ENCODE peak calls at places on chromosomes 16 and 17, in six cellular contexts. One of them, this sample, is unnamed.

GRCh38 chr17:82315703-82316358 is 1.6 kb downstream of the CD7 start:
- DNase-seq in OCI-M1: no peak
- DNase-seq in stomach: no peak
- DNase-seq in WERI-Rb-1: no peak
- DNase-seq in EL: no peak
- DNase-seq in stimulated activated CD4-positive, alpha-beta T cell treated with anti-CD3 and anti-CD28 coated beads, Interleukin-1b, Interleukin-23, amount 100 ng/mL, for 48 hours: no peak
- DNase-seq in this sample: no peak

GRCh38 chr17:75588546-75589016 is 981 bp downstream of the MYO15B start:
- DNase-seq in stimulated activated CD4-positive, alpha-beta T cell treated with anti-CD3 and anti-CD28 coated beads, Interleukin-1b, Interleukin-23, amount 100 ng/mL, for 48 hours: no peak
- DNase-seq in stomach: peak; percentile 75
- DNase-seq in EL: no peak
- DNase-seq in OCI-M1: no peak
- DNase-seq in WERI-Rb-1: no peak
- DNase-seq in this sample: peak; percentile 38

GRCh38 chr17:44496815-44497214 is 6.4 kb downstream of the GPATCH8 start:
- DNase-seq in OCI-M1: no peak
- DNase-seq in EL: no peak
- DNase-seq in WERI-Rb-1: no peak
- DNase-seq in stimulated activated CD4-positive, alpha-beta T cell treated with anti-CD3 and anti-CD28 coated beads, Interleukin-1b, Interleukin-23, amount 100 ng/mL, for 48 hours: no peak
- DNase-seq in stomach: no peak
- DNase-seq in this sample: no peak

GRCh38 chr17:83149326-83149725 is 69.9 kb downstream of the METRNL start:
- DNase-seq in stimulated activated CD4-positive, alpha-beta T cell treated with anti-CD3 and anti-CD28 coated beads, Interleukin-1b, Interleukin-23, amount 100 ng/mL, for 48 hours: no peak
- DNase-seq in OCI-M1: no peak
- DNase-seq in WERI-Rb-1: no peak
- DNase-seq in EL: no peak
- DNase-seq in stomach: no peak
- DNase-seq in this sample: no peak

GRCh38 chr17:3870871-3871306 is 22.0 kb downstream of the CAMKK1 start:
- DNase-seq in stimulated activated CD4-positive, alpha-beta T cell treated with anti-CD3 and anti-CD28 coated beads, Interleukin-1b, Interleukin-23, amount 100 ng/mL, for 48 hours: no peak
- DNase-seq in EL: no peak
- DNase-seq in WERI-Rb-1: no peak
- DNase-seq in stomach: peak; percentile 50
- DNase-seq in OCI-M1: peak; percentile 72
- DNase-seq in this sample: no peak

GRCh38 chr17:65529761-65530157 is 31.7 kb downstream of the AXIN2 start:
- DNase-seq in OCI-M1: no peak
- DNase-seq in stomach: no peak
- DNase-seq in stimulated activated CD4-positive, alpha-beta T cell treated with anti-CD3 and anti-CD28 coated beads, Interleukin-1b, Interleukin-23, amount 100 ng/mL, for 48 hours: no peak
- DNase-seq in WERI-Rb-1: no peak
- DNase-seq in EL: no peak
- DNase-seq in this sample: no peak

GRCh38 chr16:88743693-88744519 is 37.6 kb downstream of the CTU2 start:
- DNase-seq in stomach: peak; percentile 89
- DNase-seq in stimulated activated CD4-positive, alpha-beta T cell treated with anti-CD3 and anti-CD28 coated beads, Interleukin-1b, Interleukin-23, amount 100 ng/mL, for 48 hours: peak; percentile 62
- DNase-seq in EL: peak; percentile 57
- DNase-seq in OCI-M1: peak; percentile 60
- DNase-seq in WERI-Rb-1: peak; percentile 59
- DNase-seq in this sample: peak; percentile 26

GRCh38 chr17:2137342-2138098 is 82.6 kb downstream of the HIC1 start:
- DNase-seq in EL: peak; percentile 88
- DNase-seq in OCI-M1: no peak
- DNase-seq in WERI-Rb-1: no peak
- DNase-seq in stomach: no peak
- DNase-seq in stimulated activated CD4-positive, alpha-beta T cell treated with anti-CD3 and anti-CD28 coated beads, Interleukin-1b, Interleukin-23, amount 100 ng/mL, for 48 hours: no peak
- DNase-seq in this sample: no peak

GRCh38 chr16:57609541-57610401 is 18.7 kb upstream of the ADGRG1 start:
- DNase-seq in OCI-M1: peak; percentile 11
- DNase-seq in EL: no peak
- DNase-seq in stomach: peak; percentile 79
- DNase-seq in stimulated activated CD4-positive, alpha-beta T cell treated with anti-CD3 and anti-CD28 coated beads, Interleukin-1b, Interleukin-23, amount 100 ng/mL, for 48 hours: peak; percentile 91
- DNase-seq in WERI-Rb-1: no peak
- DNase-seq in this sample: no peak

GRCh38 chr17:21280081-21280518 is 4.4 kb upstream of the MAP2K3 start:
- DNase-seq in WERI-Rb-1: peak; percentile 84
- DNase-seq in stimulated activated CD4-positive, alpha-beta T cell treated with anti-CD3 and anti-CD28 coated beads, Interleukin-1b, Interleukin-23, amount 100 ng/mL, for 48 hours: peak; percentile 90
- DNase-seq in OCI-M1: peak; percentile 95
- DNase-seq in stomach: peak; percentile 93
- DNase-seq in EL: peak; percentile 81
- DNase-seq in this sample: peak; percentile 78

GRCh38 chr16:82011199-82011641 is at the start of gene SDR42E1:
- DNase-seq in WERI-Rb-1: no peak
- DNase-seq in stomach: peak; percentile 80
- DNase-seq in stimulated activated CD4-positive, alpha-beta T cell treated with anti-CD3 and anti-CD28 coated beads, Interleukin-1b, Interleukin-23, amount 100 ng/mL, for 48 hours: peak; percentile 67
- DNase-seq in EL: no peak
- DNase-seq in OCI-M1: no peak
- DNase-seq in this sample: no peak

GRCh38 chr17:8004899-8005298 is 2.5 kb downstream of the GUCY2D start:
- DNase-seq in EL: peak; percentile 90
- DNase-seq in stimulated activated CD4-positive, alpha-beta T cell treated with anti-CD3 and anti-CD28 coated beads, Interleukin-1b, Interleukin-23, amount 100 ng/mL, for 48 hours: no peak
- DNase-seq in WERI-Rb-1: no peak
- DNase-seq in stomach: no peak
- DNase-seq in OCI-M1: no peak
- DNase-seq in this sample: no peak

GRCh38 chr16:89844739-89845339 is 16.6 kb downstream of the SPIRE2 start:
- DNase-seq in WERI-Rb-1: no peak
- DNase-seq in stomach: no peak
- DNase-seq in stimulated activated CD4-positive, alpha-beta T cell treated with anti-CD3 and anti-CD28 coated beads, Interleukin-1b, Interleukin-23, amount 100 ng/mL, for 48 hours: no peak
- DNase-seq in OCI-M1: no peak
- DNase-seq in EL: no peak
- DNase-seq in this sample: no peak

GRCh38 chr17:2190014-2190413 is 113.6 kb downstream of the SMG6 start:
- DNase-seq in stimulated activated CD4-positive, alpha-beta T cell treated with anti-CD3 and anti-CD28 coated beads, Interleukin-1b, Interleukin-23, amount 100 ng/mL, for 48 hours: no peak
- DNase-seq in EL: no peak
- DNase-seq in WERI-Rb-1: no peak
- DNase-seq in stomach: no peak
- DNase-seq in OCI-M1: no peak
- DNase-seq in this sample: no peak

GRCh38 chr16:57801098-57801855 is 1.0 kb downstream of the KIFC3 start:
- DNase-seq in stomach: no peak
- DNase-seq in OCI-M1: peak; percentile 28
- DNase-seq in WERI-Rb-1: no peak
- DNase-seq in stimulated activated CD4-positive, alpha-beta T cell treated with anti-CD3 and anti-CD28 coated beads, Interleukin-1b, Interleukin-23, amount 100 ng/mL, for 48 hours: no peak
- DNase-seq in EL: peak; percentile 88
- DNase-seq in this sample: no peak

GRCh38 chr16:89248196-89249005 is 30.9 kb downstream of the ZNF778 start:
- DNase-seq in EL: no peak
- DNase-seq in stimulated activated CD4-positive, alpha-beta T cell treated with anti-CD3 and anti-CD28 coated beads, Interleukin-1b, Interleukin-23, amount 100 ng/mL, for 48 hours: no peak
- DNase-seq in OCI-M1: no peak
- DNase-seq in stomach: no peak
- DNase-seq in WERI-Rb-1: no peak
- DNase-seq in this sample: no peak

GRCh38 chr16:24729967-24730815 is 740 bp downstream of the TNRC6A start:
- DNase-seq in WERI-Rb-1: peak; percentile 43
- DNase-seq in OCI-M1: peak; percentile 47
- DNase-seq in stimulated activated CD4-positive, alpha-beta T cell treated with anti-CD3 and anti-CD28 coated beads, Interleukin-1b, Interleukin-23, amount 100 ng/mL, for 48 hours: no peak
- DNase-seq in stomach: peak; percentile 33
- DNase-seq in EL: peak; percentile 35
- DNase-seq in this sample: no peak

GRCh38 chr16:57941016-57941656 is 29.8 kb downstream of the CNGB1 start:
- DNase-seq in stimulated activated CD4-positive, alpha-beta T cell treated with anti-CD3 and anti-CD28 coated beads, Interleukin-1b, Interleukin-23, amount 100 ng/mL, for 48 hours: no peak
- DNase-seq in WERI-Rb-1: no peak
- DNase-seq in stomach: peak; percentile 94
- DNase-seq in EL: no peak
- DNase-seq in OCI-M1: no peak
- DNase-seq in this sample: no peak

GRCh38 chr17:60423865-60424264 is 1.6 kb downstream of the CHCT1 start:
- DNase-seq in WERI-Rb-1: no peak
- DNase-seq in stomach: no peak
- DNase-seq in stimulated activated CD4-positive, alpha-beta T cell treated with anti-CD3 and anti-CD28 coated beads, Interleukin-1b, Interleukin-23, amount 100 ng/mL, for 48 hours: no peak
- DNase-seq in OCI-M1: no peak
- DNase-seq in EL: no peak
- DNase-seq in this sample: no peak

GRCh38 chr17:59506907-59507726 is 58.3 kb upstream of the DHX40 start:
- DNase-seq in stomach: no peak
- DNase-seq in EL: no peak
- DNase-seq in WERI-Rb-1: no peak
- DNase-seq in stimulated activated CD4-positive, alpha-beta T cell treated with anti-CD3 and anti-CD28 coated beads, Interleukin-1b, Interleukin-23, amount 100 ng/mL, for 48 hours: no peak
- DNase-seq in OCI-M1: no peak
- DNase-seq in this sample: no peak

GRCh38 chr16:49621240-49622083 is 234.4 kb downstream of the ZNF423 start:
- DNase-seq in OCI-M1: no peak
- DNase-seq in stimulated activated CD4-positive, alpha-beta T cell treated with anti-CD3 and anti-CD28 coated beads, Interleukin-1b, Interleukin-23, amount 100 ng/mL, for 48 hours: no peak
- DNase-seq in stomach: no peak
- DNase-seq in EL: no peak
- DNase-seq in WERI-Rb-1: no peak
- DNase-seq in this sample: no peak

GRCh38 chr17:51731941-51732722 is 426.4 kb downstream of the CA10 start:
- DNase-seq in stimulated activated CD4-positive, alpha-beta T cell treated with anti-CD3 and anti-CD28 coated beads, Interleukin-1b, Interleukin-23, amount 100 ng/mL, for 48 hours: no peak
- DNase-seq in OCI-M1: no peak
- DNase-seq in stomach: no peak
- DNase-seq in WERI-Rb-1: no peak
- DNase-seq in EL: no peak
- DNase-seq in this sample: no peak

GRCh38 chr17:30173649-30174048 is 57.0 kb downstream of the NSRP1 start:
- DNase-seq in OCI-M1: no peak
- DNase-seq in stimulated activated CD4-positive, alpha-beta T cell treated with anti-CD3 and anti-CD28 coated beads, Interleukin-1b, Interleukin-23, amount 100 ng/mL, for 48 hours: peak; percentile 27
- DNase-seq in EL: no peak
- DNase-seq in WERI-Rb-1: no peak
- DNase-seq in stomach: no peak
- DNase-seq in this sample: no peak

GRCh38 chr16:87570564-87570937 is 31.8 kb upstream of the JPH3 start:
- DNase-seq in EL: no peak
- DNase-seq in WERI-Rb-1: no peak
- DNase-seq in stimulated activated CD4-positive, alpha-beta T cell treated with anti-CD3 and anti-CD28 coated beads, Interleukin-1b, Interleukin-23, amount 100 ng/mL, for 48 hours: no peak
- DNase-seq in OCI-M1: no peak
- DNase-seq in stomach: no peak
- DNase-seq in this sample: no peak

GRCh38 chr17:18320301-18320700 is 5.2 kb downstream of the SMCR8 start:
- DNase-seq in stimulated activated CD4-positive, alpha-beta T cell treated with anti-CD3 and anti-CD28 coated beads, Interleukin-1b, Interleukin-23, amount 100 ng/mL, for 48 hours: no peak
- DNase-seq in OCI-M1: no peak
- DNase-seq in stomach: no peak
- DNase-seq in WERI-Rb-1: no peak
- DNase-seq in EL: no peak
- DNase-seq in this sample: no peak

GRCh38 chr17:78378225-78379133 is at the start of gene PGS1:
- DNase-seq in stomach: peak; percentile 83
- DNase-seq in WERI-Rb-1: peak; percentile 87
- DNase-seq in stimulated activated CD4-positive, alpha-beta T cell treated with anti-CD3 and anti-CD28 coated beads, Interleukin-1b, Interleukin-23, amount 100 ng/mL, for 48 hours: peak; percentile 78
- DNase-seq in OCI-M1: peak; percentile 80
- DNase-seq in EL: peak; percentile 75
- DNase-seq in this sample: peak; percentile 78

GRCh38 chr16:67447508-67448076 is 16.7 kb downstream of the HSD11B2 start:
- DNase-seq in WERI-Rb-1: peak; percentile 71
- DNase-seq in stomach: peak; percentile 63
- DNase-seq in OCI-M1: peak; percentile 72
- DNase-seq in stimulated activated CD4-positive, alpha-beta T cell treated with anti-CD3 and anti-CD28 coated beads, Interleukin-1b, Interleukin-23, amount 100 ng/mL, for 48 hours: peak; percentile 77
- DNase-seq in EL: peak; percentile 55
- DNase-seq in this sample: no peak

GRCh38 chr17:77371888-77372443 is 231.2 kb downstream of the SEC14L1 start:
- DNase-seq in stomach: no peak
- DNase-seq in WERI-Rb-1: no peak
- DNase-seq in EL: no peak
- DNase-seq in stimulated activated CD4-positive, alpha-beta T cell treated with anti-CD3 and anti-CD28 coated beads, Interleukin-1b, Interleukin-23, amount 100 ng/mL, for 48 hours: no peak
- DNase-seq in OCI-M1: no peak
- DNase-seq in this sample: no peak

This sample was measured in anterior cingulate cortex.